ENCODE peak calls at places on chromosomes 5 and 9, in nine cellular contexts. H, M, E, F, Z, W, G, J and B are unnamed samples.

GRCh38 chr9:34589656-34590375 is at the start of gene CNTFR:
- DNase-seq in F (peak), J (no peak), W (no peak), E (peak), G (no peak), Z (peak), H (no peak), M (no peak), B (peak)

GRCh38 chr9:136329211-136329627 is 1.9 kb downstream of the GPSM1 start:
- DNase-seq in Z (no peak), E (no peak), J (no peak), H (no peak), M (no peak), G (no peak), F (no peak), W (no peak), B (no peak)

GRCh38 chr9:37284631-37285030 is 137.9 kb upstream of the GRHPR start:
- DNase-seq in J (no peak), M (no peak), H (no peak), W (no peak), E (no peak), G (no peak), F (no peak), Z (peak), B (no peak)

GRCh38 chr5:114325552-114325951 is 36.3 kb upstream of the KCNN2 start:
- DNase-seq in F (no peak), W (no peak), J (no peak), G (no peak), H (peak), M (no peak), Z (no peak), E (no peak), B (no peak)

GRCh38 chr9:122158202-122158601 is 1.4 kb downstream of the NDUFA8 start:
- DNase-seq in F (no peak), W (no peak), M (no peak), H (no peak), Z (peak), J (no peak), E (peak), G (no peak), B (peak)

GRCh38 chr5:62260510-62260909 is 45.5 kb upstream of the KIF2A start:
- DNase-seq in M (no peak), Z (peak), E (no peak), W (no peak), G (no peak), F (no peak), H (no peak), J (no peak), B (no peak)

GRCh38 chr5:123116063-123116462 is 27.0 kb downstream of the PRDM6 start:
- DNase-seq in W (no peak), E (no peak), M (no peak), J (no peak), H (no peak), Z (peak), G (no peak), F (no peak), B (no peak)

GRCh38 chr5:9456435-9457042 is 89.3 kb downstream of the SEMA5A start:
- DNase-seq in Z (no peak), J (no peak), E (no peak), M (no peak), F (no peak), W (no peak), G (peak), H (no peak), B (no peak)

GRCh38 chr5:138663009-138663408 is 87.8 kb upstream of the HSPA9 start:
- DNase-seq in W (no peak), J (no peak), E (no peak), F (no peak), Z (peak), M (no peak), H (no peak), G (no peak), B (no peak)

GRCh38 chr5:126376443-126376842 is 46.8 kb upstream of the GRAMD2B start:
- DNase-seq in M (no peak), H (no peak), F (no peak), Z (peak), E (no peak), G (no peak), W (no peak), J (no peak), B (no peak)

GRCh38 chr9:105244996-105245719 is 707 bp downstream of the SLC44A1 start:
- DNase-seq in J (peak), M (peak), H (peak), F (peak), W (peak), G (no peak), Z (peak), E (peak), B (no peak)

GRCh38 chr5:114360362-114360761 is 1.5 kb upstream of the KCNN2 start:
- DNase-seq in M (no peak), G (no peak), W (no peak), F (no peak), H (no peak), Z (peak), E (no peak), J (no peak), B (no peak)

GRCh38 chr5:170601608-170602007 is 97.8 kb downstream of the KCNIP1 start:
- DNase-seq in Z (no peak), F (no peak), J (no peak), G (no peak), W (no peak), H (no peak), E (no peak), M (no peak), B (no peak)

GRCh38 chr5:54876561-54876960 is 108.8 kb downstream of the ESM1 start:
- DNase-seq in G (no peak), F (no peak), W (no peak), E (no peak), Z (no peak), M (no peak), H (peak), J (no peak), B (no peak)

GRCh38 chr5:142287096-142287972 is 37.5 kb downstream of the SPRY4 start:
- DNase-seq in M (no peak), G (no peak), H (no peak), E (no peak), W (no peak), Z (no peak), J (no peak), F (no peak), B (no peak)

GRCh38 chr5:173781826-173782670 is 106.1 kb upstream of the CPEB4 start:
- DNase-seq in M (peak), J (peak), Z (peak), F (no peak), E (no peak), G (peak), W (peak), H (peak), B (no peak)

GRCh38 chr5:112374818-112375217 is 44.3 kb downstream of the EPB41L4A start:
- DNase-seq in E (no peak), G (no peak), Z (no peak), W (no peak), M (no peak), J (no peak), F (no peak), H (no peak), B (no peak)

GRCh38 chr5:112475747-112476435 is 56.8 kb upstream of the EPB41L4A start:
- DNase-seq in W (no peak), F (no peak), H (peak), E (no peak), Z (peak), G (no peak), M (no peak), J (no peak), B (no peak)

GRCh38 chr5:176384366-176384930 is 4.0 kb downstream of the NOP16 start:
- DNase-seq in Z (no peak), M (no peak), W (no peak), H (no peak), E (no peak), F (no peak), J (no peak), G (no peak), B (no peak)

GRCh38 chr5:135642934-135643333 is 64.1 kb upstream of the CXCL14 start:
- DNase-seq in G (no peak), W (no peak), Z (no peak), M (no peak), H (no peak), E (no peak), J (no peak), F (no peak), B (no peak)

GRCh38 chr5:18553269-18553668 is 919.0 kb downstream of the TAF11L14 start:
- DNase-seq in H (peak), G (no peak), M (no peak), W (no peak), F (no peak), Z (no peak), J (no peak), E (no peak), B (no peak)

GRCh38 chr5:132100672-132101261 is 27.2 kb downstream of the CSF2 start:
- DNase-seq in Z (no peak), G (no peak), E (no peak), W (no peak), M (no peak), J (no peak), H (no peak), F (no peak), B (no peak)

GRCh38 chr9:130172858-130173461 is 756 bp downstream of the NCS1 start:
- DNase-seq in J (peak), W (no peak), E (peak), Z (peak), G (no peak), M (no peak), F (no peak), H (peak), B (no peak)

GRCh38 chr5:169805527-169805934 is 168.5 kb downstream of the DOCK2 start:
- DNase-seq in W (no peak), J (peak), H (no peak), F (no peak), Z (peak), G (no peak), M (no peak), E (peak), B (no peak)

GRCh38 chr5:12707560-12707959 is 803.3 kb upstream of the CTNND2 start:
- DNase-seq in Z (no peak), M (no peak), G (no peak), W (no peak), J (no peak), H (no peak), E (no peak), F (no peak), B (no peak)

GRCh38 chr9:26773054-26773453 is 119.5 kb downstream of the CAAP1 start:
- DNase-seq in W (no peak), G (no peak), J (no peak), F (no peak), E (no peak), M (no peak), Z (no peak), H (no peak), B (no peak)

GRCh38 chr5:178331491-178331981 is 98.9 kb upstream of the PHYKPL start:
- DNase-seq in F (no peak), J (no peak), W (no peak), Z (peak), E (no peak), H (no peak), M (no peak), G (peak), B (no peak)

GRCh38 chr9:113623851-113624485 is 160.4 kb downstream of the RGS3 start:
- DNase-seq in W (peak), Z (peak), F (no peak), E (no peak), G (no peak), M (no peak), J (no peak), H (no peak), B (no peak)

GRCh38 chr9:133864011-133864410 is 125.9 kb upstream of the SARDH start:
- DNase-seq in E (no peak), J (no peak), F (no peak), H (no peak), G (no peak), Z (no peak), W (no peak), M (no peak), B (no peak)

GRCh38 chr9:13552606-13553215 is 273.2 kb upstream of the MPDZ start:
- DNase-seq in M (no peak), Z (peak), W (no peak), E (no peak), J (no peak), H (no peak), F (peak), G (no peak), B (no peak)

GRCh38 chr9:136567651-136568287 is 21.9 kb upstream of the NOTCH1 start:
- DNase-seq in M (no peak), J (no peak), G (peak), E (peak), W (peak), F (no peak), H (peak), Z (no peak), B (no peak)

GRCh38 chr5:105230516-105230915 is 1667.9 kb upstream of the NUDT12 start:
- DNase-seq in H (no peak), W (no peak), F (peak), Z (peak), M (no peak), J (no peak), G (no peak), E (no peak), B (no peak)

GRCh38 chr5:93337138-93337537 is 243.9 kb downstream of the NR2F1-AS1 start:
- DNase-seq in G (no peak), F (no peak), W (no peak), E (no peak), M (no peak), Z (no peak), H (no peak), J (no peak), B (no peak)

GRCh38 chr9:127129073-127129717 is 6.8 kb upstream of the ANGPTL2 start:
- DNase-seq in G (no peak), W (no peak), Z (no peak), J (no peak), M (no peak), F (no peak), E (no peak), H (no peak), B (no peak)

GRCh38 chr5:139468421-139468931 is 2.3 kb upstream of the SMIM33 start:
- DNase-seq in M (no peak), F (no peak), G (no peak), J (no peak), Z (peak), W (no peak), H (no peak), E (no peak), B (no peak)